ENCODE peak calls at places on chromosome 20, in seven cellular contexts. M is NCI-H187 treated with DMSO at 0.1 percent for 48 hours; Y is pons; N is stimulated activated CD4-positive, alpha-beta T cell treated with anti-CD3 and anti-CD28 coated beads, Interleukin-4, amount 100 ng/mL, for 48 hours; V is iris pigment epithelial cell; B is GM23338; F is GF-D8. T is an unnamed sample.

GRCh38 chr20:37257993-37258392 is 3.6 kb downstream of the GHRH start:
- DNase-seq in N (no peak), F (no peak), M (no peak), V (no peak), B (peak; percentile 47), Y (no peak), T (no peak)

GRCh38 chr20:6071162-6071695 is 17.4 kb upstream of the LRRN4 start:
- DNase-seq in Y (no peak), M (no peak), N (no peak), B (no peak), V (no peak), F (no peak), T (no peak)

GRCh38 chr20:63829598-63829942 is 1.5 kb downstream of the ZBTB46 start:
- DNase-seq in B (no peak), V (no peak), N (no peak), Y (no peak), F (no peak), M (no peak), T (no peak)

GRCh38 chr20:58021481-58021880 is 207.0 kb downstream of the ANKRD60 start:
- DNase-seq in M (no peak), B (peak; percentile 58), F (no peak), V (no peak), Y (no peak), N (no peak), T (no peak)

GRCh38 chr20:1473244-1473635 is 6.6 kb upstream of the NSFL1C start:
- DNase-seq in M (no peak), N (no peak), F (no peak), V (no peak), Y (no peak), B (no peak), T (no peak)

GRCh38 chr20:5535211-5535756 is 214.9 kb upstream of the SHLD1 start:
- DNase-seq in B (no peak), M (no peak), V (peak; percentile 100), N (no peak), F (peak; percentile 96), Y (peak; percentile 57), T (no peak)

GRCh38 chr20:50815162-50815989 is 20.5 kb downstream of the BCAS4 start:
- DNase-seq in N (no peak), F (no peak), Y (no peak), B (no peak), V (peak; percentile 75), M (no peak), T (no peak)

GRCh38 chr20:25864326-25864970 is 167.8 kb upstream of the ZNF337 start:
- DNase-seq in B (no peak), F (no peak), M (no peak), Y (no peak), N (no peak), V (no peak), T (no peak)

GRCh38 chr20:62860924-62861691 is 514 bp downstream of the TCFL5 start:
- DNase-seq in M (no peak), F (no peak), B (peak; percentile 46), V (peak; percentile 36), N (peak; percentile 14), Y (no peak), T (no peak)

GRCh38 chr20:7716286-7716972 is 223.8 kb downstream of the HAO1 start:
- DNase-seq in M (no peak), F (no peak), V (no peak), N (no peak), Y (peak; percentile 6), B (no peak), T (no peak)

GRCh38 chr20:53736122-53736756 is 142.6 kb upstream of the ZNF217 start:
- DNase-seq in V (no peak), Y (no peak), N (no peak), F (no peak), M (no peak), B (no peak), T (no peak)

GRCh38 chr20:47459344-47460073 is 42.2 kb upstream of the NCOA3 start:
- DNase-seq in F (no peak), V (no peak), M (no peak), Y (no peak), B (no peak), N (no peak), T (no peak)

GRCh38 chr20:52992632-52993031 is 20.5 kb downstream of the TSHZ2 start:
- DNase-seq in B (no peak), M (no peak), N (no peak), F (no peak), V (no peak), Y (no peak), T (no peak)

GRCh38 chr20:14916360-14916759 is 578.9 kb upstream of the FLRT3 start:
- DNase-seq in V (no peak), N (no peak), M (no peak), Y (no peak), B (no peak), F (no peak), T (no peak)

GRCh38 chr20:44304383-44304782 is 6.6 kb downstream of the FITM2 start:
- DNase-seq in V (no peak), B (no peak), Y (no peak), M (no peak), N (no peak), F (no peak), T (no peak)

GRCh38 chr20:1894471-1894950 is 696 bp upstream of the SIRPA start:
- DNase-seq in M (no peak), N (no peak), V (peak; percentile 76), B (no peak), F (no peak), Y (no peak), T (peak; percentile 57)

GRCh38 chr20:9269280-9269971 is 200.5 kb downstream of the PLCB4 start:
- DNase-seq in B (no peak), M (no peak), F (no peak), Y (no peak), V (peak; percentile 81), N (no peak), T (no peak)

GRCh38 chr20:5000263-5001173 is 792 bp downstream of the SLC23A2 start:
- DNase-seq in B (peak; percentile 56), Y (peak; percentile 80), V (peak; percentile 15), N (no peak), F (no peak), M (no peak), T (no peak)

GRCh38 chr20:50930139-50931047 is 844 bp downstream of the ADNP start:
- DNase-seq in N (peak; percentile 14), Y (no peak), B (no peak), M (no peak), V (peak; percentile 8), F (no peak), T (no peak)

GRCh38 chr20:36988494-36988966 is 37.0 kb upstream of the SAMHD1 start:
- DNase-seq in F (no peak), B (no peak), Y (no peak), V (peak; percentile 34), M (no peak), N (no peak), T (no peak)

GRCh38 chr20:1911536-1911935 is 16.3 kb downstream of the SIRPA start:
- DNase-seq in F (no peak), Y (no peak), M (no peak), V (no peak), B (no peak), N (no peak), T (no peak)

GRCh38 chr20:62951143-62951895 is 1.2 kb upstream of the SLC17A9 start:
- DNase-seq in M (no peak), N (no peak), F (peak; percentile 23), Y (no peak), B (no peak), V (no peak), T (no peak)

GRCh38 chr20:62797671-62798532 is 1.6 kb downstream of the MRGBP start:
- DNase-seq in B (no peak), N (no peak), M (no peak), F (no peak), Y (no peak), V (no peak), T (no peak)

GRCh38 chr20:35294293-35294685 is 2.1 kb upstream of the FAM83C start:
- DNase-seq in V (no peak), F (no peak), M (no peak), Y (no peak), B (no peak), N (no peak), T (no peak)

GRCh38 chr20:58697201-58697866 is 4.7 kb downstream of the NPEPL1 start:
- DNase-seq in F (no peak), Y (no peak), N (no peak), B (no peak), V (no peak), M (no peak), T (no peak)

GRCh38 chr20:62900692-62901584 is 25.4 kb downstream of the DIDO1 start:
- DNase-seq in B (peak; percentile 73), N (no peak), V (no peak), Y (no peak), F (no peak), M (no peak), T (no peak)

GRCh38 chr20:38008233-38008944 is 24.9 kb downstream of the TTI1 start:
- DNase-seq in N (no peak), Y (no peak), V (no peak), F (no peak), M (no peak), B (no peak), T (no peak)

GRCh38 chr20:53208110-53208908 is 236.2 kb downstream of the TSHZ2 start:
- DNase-seq in F (no peak), V (no peak), B (peak; percentile 85), N (no peak), M (no peak), Y (no peak), T (no peak)

T was measured in GM12891.